ENCODE peak calls at places on chromosome 1, in nine cellular contexts. S, M, E, K, F, A, Y, D and L are unnamed samples.

GRCh38 chr1:109395602-109396512 is 1.9 kb downstream of the SORT1 start:
- DNase-seq in S (no peak), M (no peak), E (peak; percentile 37), K (no peak), F (no peak), A (peak; percentile 58), Y (no peak), D (no peak), L (peak; percentile 57)

GRCh38 chr1:19360026-19360813 is 48.1 kb downstream of the SLC66A1 start:
- DNase-seq in S (no peak), M (no peak), E (no peak), K (no peak), F (no peak), A (no peak), Y (no peak), D (no peak), L (peak; percentile 42)

GRCh38 chr1:108080448-108080847 is 115.5 kb upstream of the VAV3 start:
- DNase-seq in S (no peak), M (no peak), E (no peak), K (no peak), F (no peak), A (no peak), Y (no peak), D (no peak), L (no peak)

GRCh38 chr1:170126691-170127090 is 19.1 kb upstream of the NTMT2 start:
- DNase-seq in S (no peak), M (peak; percentile 52), E (peak; percentile 87), K (no peak), F (no peak), A (no peak), Y (no peak), D (peak; percentile 39), L (peak; percentile 2)

GRCh38 chr1:23553896-23554480 is 5.3 kb downstream of the ID3 start:
- DNase-seq in S (no peak), M (no peak), E (no peak), K (no peak), F (no peak), A (peak; percentile 55), Y (no peak), D (no peak), L (no peak)

GRCh38 chr1:203271018-203271743 is 34.1 kb upstream of the BTG2 start:
- DNase-seq in S (peak; percentile 62), M (no peak), E (peak; percentile 68), K (peak; percentile 78), F (peak; percentile 92), A (peak; percentile 92), Y (no peak), D (no peak), L (peak; percentile 84)

GRCh38 chr1:83931658-83932253 is 67.2 kb downstream of the TTLL7 start:
- DNase-seq in S (peak; percentile 62), M (peak; percentile 36), E (peak; percentile 81), K (no peak), F (no peak), A (no peak), Y (no peak), D (peak; percentile 33), L (peak; percentile 75)

GRCh38 chr1:23559136-23559984 is at the start of gene ID3:
- DNase-seq in S (peak; percentile 91), M (peak; percentile 84), E (peak; percentile 99), K (peak; percentile 96), F (peak; percentile 99), A (peak; percentile 99), Y (no peak), D (peak; percentile 92), L (peak; percentile 99)

GRCh38 chr1:48356901-48357300 is 115.1 kb downstream of the SPATA6 start:
- DNase-seq in S (no peak), M (no peak), E (peak; percentile 4), K (no peak), F (no peak), A (no peak), Y (no peak), D (no peak), L (peak; percentile 6)

GRCh38 chr1:111909010-111909409 is 80.5 kb downstream of the KCND3 start:
- DNase-seq in S (no peak), M (peak; percentile 47), E (no peak), K (no peak), F (no peak), A (no peak), Y (no peak), D (no peak), L (no peak)

GRCh38 chr1:216221260-216221700 is 202.0 kb downstream of the USH2A start:
- DNase-seq in S (peak; percentile 5), M (peak; percentile 75), E (peak; percentile 82), K (peak; percentile 42), F (no peak), A (peak; percentile 49), Y (no peak), D (peak; percentile 58), L (peak; percentile 78)
- H3K4me3 ChIP-seq in S (no peak overlapping the region), M (no peak overlapping the region), E (peak overlapping the region; percentile 77), K (peak overlapping the region; percentile 41), F (peak overlapping the region; percentile 46), A (no peak overlapping the region), Y (peak overlapping the region; percentile 40), D (no peak overlapping the region), L (peak overlapping the region; percentile 6)

DNA sequence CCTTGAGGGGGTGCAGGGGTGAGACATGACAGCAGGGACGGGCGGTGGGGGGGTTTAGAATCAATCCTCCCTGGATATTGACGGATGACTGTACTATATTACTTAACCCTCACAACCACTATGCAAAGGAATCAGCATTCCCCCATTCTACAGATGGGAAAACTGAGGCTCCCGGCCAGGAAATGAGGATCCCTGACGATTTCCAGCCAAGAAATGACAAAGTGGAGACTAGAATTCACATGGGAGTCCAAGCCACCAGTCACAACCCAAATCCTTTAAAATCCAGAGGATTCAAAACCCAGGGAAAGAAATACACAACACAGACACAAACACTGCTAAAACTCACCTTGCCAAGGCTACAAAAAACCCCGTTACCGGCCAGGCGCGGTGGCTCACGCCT is 10.7 kb downstream of the SSBP3 start:
- DNase-seq in S (no peak), M (no peak), E (no peak), K (no peak), F (no peak), A (no peak), Y (no peak), D (no peak), L (no peak)
- H3K4me1 ChIP-seq in S (peaks cover 20% of the 10 kb centered on the region), M (peaks cover 23% of the 10 kb centered on the region), E (no peaks in the 10 kb centered on the region), K (no peaks in the 10 kb centered on the region), F (peaks cover 42% of the 10 kb centered on the region), A (no peaks in the 10 kb centered on the region), Y (peaks cover 65% of the 10 kb centered on the region), D (peaks cover 11% of the 10 kb centered on the region), L (peaks cover 27% of the 10 kb centered on the region)

DNA sequence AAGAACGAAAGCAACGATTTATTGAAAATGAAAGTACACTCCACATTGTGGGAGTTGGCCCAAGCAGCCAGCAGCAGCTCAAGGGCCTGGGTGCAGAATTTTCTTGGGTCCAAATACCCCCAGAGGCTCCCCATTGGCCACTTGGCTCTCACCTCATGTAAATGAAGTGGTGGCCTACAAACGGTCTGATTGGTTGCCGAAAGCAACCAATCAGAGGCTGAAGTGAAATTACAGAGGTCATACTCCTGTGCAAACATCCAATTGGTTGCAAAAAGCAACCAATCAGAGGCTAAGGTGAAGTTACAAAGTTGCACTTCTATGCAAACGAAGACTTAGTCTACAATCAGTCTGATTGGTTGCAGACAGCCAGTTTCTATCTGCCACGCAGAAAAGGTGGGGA is 31.9 kb downstream of the FAM163A start:
- DNase-seq in S (peak; percentile 74), M (no peak), E (no peak), K (no peak), F (no peak), A (no peak), Y (no peak), D (no peak), L (no peak)
- H3K4me3 ChIP-seq in S (peak overlapping the region; percentile 7), M (no peak overlapping the region), E (no peak overlapping the region), K (no peak overlapping the region), F (no peak overlapping the region), A (no peak overlapping the region), Y (no peak overlapping the region), D (no peak overlapping the region), L (no peak overlapping the region)

DNA sequence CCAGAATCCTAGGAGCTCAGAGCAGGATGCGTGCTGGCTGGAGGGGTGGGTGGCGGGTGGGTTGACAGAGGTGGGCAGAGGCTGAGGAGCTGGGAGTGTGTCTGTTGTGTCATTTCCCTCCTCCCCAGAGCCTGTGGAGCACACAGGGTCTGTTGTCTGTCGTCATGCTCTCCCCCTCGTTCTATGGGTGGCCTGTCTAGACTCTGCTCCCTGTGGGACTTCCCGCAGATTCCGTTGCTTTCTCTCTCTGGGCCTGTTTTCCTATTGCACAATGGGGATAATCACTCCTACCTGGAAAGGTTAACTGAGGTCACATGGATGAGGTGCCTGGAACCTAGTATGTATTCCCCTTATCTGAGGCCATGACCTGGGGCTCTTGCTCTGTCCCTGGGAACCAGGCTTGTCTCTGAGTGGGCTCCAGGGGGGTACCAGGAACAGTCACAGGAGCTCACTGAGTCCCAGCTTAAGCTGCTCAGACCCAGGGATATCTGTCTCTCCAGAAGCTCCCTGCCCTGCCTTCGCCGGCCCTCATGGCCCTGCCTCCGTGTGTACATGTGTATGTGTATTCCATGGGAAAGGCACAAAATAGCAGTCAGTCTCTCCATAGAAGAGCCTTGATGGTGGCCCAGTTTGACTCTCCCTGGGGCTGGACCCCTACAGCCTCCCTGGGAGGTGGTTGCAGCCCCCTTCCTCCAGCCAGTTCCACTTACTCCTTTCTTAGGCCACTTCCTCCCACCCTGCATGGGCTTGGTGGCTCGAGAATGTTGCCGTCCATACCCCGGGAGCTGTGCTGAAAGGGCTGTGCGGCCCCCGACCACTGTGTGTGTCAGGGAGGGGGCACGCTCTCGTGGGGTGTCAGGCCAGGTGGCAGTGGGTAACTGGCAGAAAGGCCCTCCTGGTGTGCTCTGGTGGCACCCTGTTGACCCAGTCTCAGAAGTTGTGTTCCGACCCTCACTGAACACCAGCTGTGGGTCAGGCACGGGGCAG is 17.9 kb downstream of the PTPRF start:
- DNase-seq in S (no peak), M (no peak), E (no peak), K (peak; percentile 53), F (no peak), A (peak; percentile 64), Y (no peak), D (no peak), L (no peak)
- H3K4me1 ChIP-seq in S (peaks cover 35% of the 10 kb centered on the region), M (peaks cover 73% of the 10 kb centered on the region), E (no peaks in the 10 kb centered on the region), K (peaks cover 11% of the 10 kb centered on the region), F (peaks cover 29% of the 10 kb centered on the region), A (no peaks in the 10 kb centered on the region), Y (peaks cover 92% of the 10 kb centered on the region), D (peaks cover 61% of the 10 kb centered on the region), L (peaks cover 35% of the 10 kb centered on the region)

DNA sequence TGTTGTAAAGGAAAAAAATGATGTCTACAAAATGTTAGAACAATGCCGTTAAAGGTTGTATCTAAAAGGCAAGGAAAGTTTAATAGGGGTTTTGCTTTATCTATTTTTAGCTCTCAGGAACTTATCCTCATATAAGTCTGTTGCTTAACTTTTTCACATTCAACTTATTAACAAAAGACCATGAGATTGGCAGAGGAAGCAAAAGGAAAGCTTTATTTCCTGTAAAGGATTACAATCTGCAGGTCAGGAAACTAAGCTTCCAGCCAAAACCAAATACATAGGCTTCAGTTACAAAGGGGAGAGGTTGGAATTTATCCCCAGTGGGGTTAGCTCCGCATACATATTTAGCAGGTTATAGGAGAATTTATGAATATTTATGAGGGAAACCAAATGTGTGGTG is 58.7 kb upstream of the KIAA1614 start:
- DNase-seq in S (no peak), M (no peak), E (no peak), K (no peak), F (no peak), A (no peak), Y (no peak), D (no peak), L (peak; percentile 34)
- H3K4me3 ChIP-seq in S (no peak overlapping the region), M (no peak overlapping the region), E (no peak overlapping the region), K (no peak overlapping the region), F (no peak overlapping the region), A (no peak overlapping the region), Y (no peak overlapping the region), D (no peak overlapping the region), L (no peak overlapping the region)